ENCODE peak calls at places on chromosomes 2 and 18, in ten cellular contexts. L is NCI-H1092; K is occipital lobe; C is left ventricle myocardium inferior; N is Daoy; T is stimulated activated naive CD8-positive, alpha-beta T cell treated with anti-CD3 and anti-CD28 coated beads, Interleukin-15, amount 100 ng/mL, for 72 hours; X is naive B cell; M is T-helper 2 cell treated with Interferon-gamma antibody and Interleukin-4, amounts not matched to agents 5 μg/mL and 100 μg/mL, for 36 hours; S is stimulated activated CD4-positive, alpha-beta T cell treated with anti-CD3 and anti-CD28 coated beads, Interleukin-15, amount 100 ng/mL, for 24 hours; E is EL. J is an unnamed sample.

GRCh38 chr2:228624708-228625107 is 443.2 kb upstream of the SPHKAP start:
- DNase-seq in L (no peak), K (no peak), C (no peak), N (no peak), T (no peak), X (no peak), M (no peak), S (no peak), E (no peak), J (no peak)

GRCh38 chr2:86046985-86047384 is 58.7 kb downstream of the POLR1A start:
- DNase-seq in L (no peak), K (no peak), C (no peak), N (no peak), T (no peak), X (no peak), M (no peak), S (no peak), E (peak; percentile 33), J (no peak)

GRCh38 chr2:149800624-149801220 is 213.1 kb upstream of the MMADHC start:
- DNase-seq in L (no peak), K (no peak), C (no peak), N (no peak), T (no peak), X (no peak), M (no peak), S (no peak), E (no peak), J (no peak)

GRCh38 chr2:227785293-227785692 is 28.3 kb upstream of the CCL20 start:
- DNase-seq in L (no peak), K (no peak), C (no peak), N (no peak), T (no peak), X (no peak), M (no peak), S (no peak), E (no peak), J (no peak)

GRCh38 chr2:113060396-113060795 is 1.4 kb downstream of the IL36RN start:
- DNase-seq in L (no peak), K (no peak), C (no peak), N (no peak), T (no peak), X (no peak), M (no peak), S (no peak), E (no peak), J (no peak)

GRCh38 chr2:108906403-108907077 is 82.5 kb downstream of the EDAR start:
- DNase-seq in L (no peak), K (no peak), C (no peak), N (no peak), T (no peak), X (no peak), M (peak; percentile 1), S (no peak), E (no peak), J (no peak)

GRCh38 chr18:78927616-78928015 is 52.0 kb upstream of the SALL3 start:
- DNase-seq in L (no peak), K (no peak), C (no peak), N (no peak), T (no peak), X (no peak), M (no peak), S (no peak), E (no peak), J (no peak)

GRCh38 chr2:134323777-134324176 is 69.9 kb downstream of the MGAT5 start:
- DNase-seq in L (no peak), K (no peak), C (no peak), N (no peak), T (no peak), X (no peak), M (no peak), S (no peak), E (no peak), J (no peak)

GRCh38 chr2:9914384-9915065 is 37.0 kb upstream of the GRHL1 start:
- DNase-seq in L (no peak), K (no peak), C (no peak), N (peak; percentile 92), T (peak; percentile 60), X (no peak), M (peak; percentile 49), S (peak; percentile 74), E (peak; percentile 87), J (no peak)

GRCh38 chr2:1854747-1855146 is 110.4 kb upstream of the PXDN start:
- DNase-seq in L (no peak), K (peak; percentile 63), C (no peak), N (peak; percentile 77), T (no peak), X (peak; percentile 14), M (no peak), S (peak; percentile 19), E (peak; percentile 28), J (peak; percentile 37)

GRCh38 chr2:84832772-84833461 is 48.0 kb downstream of the TRABD2A start:
- DNase-seq in L (no peak), K (no peak), C (peak; percentile 18), N (peak; percentile 11), T (no peak), X (peak; percentile 45), M (no peak), S (peak; percentile 48), E (peak; percentile 54), J (no peak)

GRCh38 chr2:95719473-95720060 is 127.8 kb downstream of the TRIM43 start:
- DNase-seq in L (no peak), K (no peak), C (no peak), N (no peak), T (no peak), X (no peak), M (no peak), S (no peak), E (no peak), J (no peak)

GRCh38 chr2:118496870-118497611 is 350.4 kb downstream of the EN1 start:
- DNase-seq in L (no peak), K (no peak), C (no peak), N (no peak), T (no peak), X (no peak), M (no peak), S (no peak), E (no peak), J (no peak)

GRCh38 chr2:170255971-170256370 is 78.0 kb downstream of the MYO3B start:
- DNase-seq in L (no peak), K (no peak), C (no peak), N (no peak), T (no peak), X (no peak), M (no peak), S (no peak), E (peak; percentile 50), J (no peak)

GRCh38 chr2:189782221-189782671 is 1.9 kb downstream of the ORMDL1 start:
- DNase-seq in L (no peak), K (no peak), C (no peak), N (no peak), T (peak; percentile 36), X (no peak), M (no peak), S (peak; percentile 13), E (peak; percentile 38), J (no peak)

GRCh38 chr2:159093496-159093895 is 125.1 kb downstream of the TANC1 start:
- DNase-seq in L (no peak), K (no peak), C (no peak), N (no peak), T (no peak), X (no peak), M (no peak), S (no peak), E (no peak), J (no peak)

GRCh38 chr2:69131983-69132675 is 119.2 kb downstream of the ANTXR1 start:
- DNase-seq in L (peak; percentile 25), K (no peak), C (no peak), N (peak; percentile 25), T (no peak), X (no peak), M (no peak), S (no peak), E (no peak), J (no peak)

GRCh38 chr2:44748-45341 is 1.5 kb downstream of the FAM110C start:
- DNase-seq in L (no peak), K (no peak), C (no peak), N (no peak), T (no peak), X (no peak), M (no peak), S (no peak), E (no peak), J (no peak)

GRCh38 chr2:133456971-133457370 is 111.3 kb downstream of the NCKAP5 start:
- DNase-seq in L (no peak), K (no peak), C (no peak), N (no peak), T (no peak), X (no peak), M (no peak), S (no peak), E (no peak), J (no peak)

GRCh38 chr2:109209412-109209811 is 80.4 kb downstream of the SH3RF3 start:
- DNase-seq in L (no peak), K (peak; percentile 28), C (no peak), N (peak; percentile 74), T (no peak), X (no peak), M (no peak), S (no peak), E (peak; percentile 78), J (no peak)

GRCh38 chr18:40152859-40153258 is 1802.2 kb upstream of the PIK3C3 start:
- DNase-seq in L (no peak), K (no peak), C (no peak), N (no peak), T (no peak), X (no peak), M (no peak), S (no peak), E (no peak), J (no peak)

GRCh38 chr2:176956791-176957190 is 255.8 kb upstream of the HNRNPA3 start:
- DNase-seq in L (no peak), K (no peak), C (no peak), N (no peak), T (no peak), X (no peak), M (no peak), S (no peak), E (no peak), J (no peak)

GRCh38 chr2:128513416-128514283 is 195.0 kb upstream of the HS6ST1 start:
- DNase-seq in L (no peak), K (no peak), C (peak; percentile 33), N (no peak), T (no peak), X (peak; percentile 52), M (no peak), S (no peak), E (no peak), J (no peak)

GRCh38 chr2:37676274-37676673 is 4.8 kb upstream of the CDC42EP3 start:
- DNase-seq in L (no peak), K (no peak), C (no peak), N (peak; percentile 51), T (no peak), X (no peak), M (no peak), S (no peak), E (no peak), J (no peak)

GRCh38 chr18:9319333-9319732 is 15.2 kb upstream of the TWSG1 start:
- DNase-seq in L (no peak), K (no peak), C (no peak), N (no peak), T (no peak), X (no peak), M (no peak), S (no peak), E (peak; percentile 18), J (no peak)

GRCh38 chr18:48776161-48776555 is 174.6 kb downstream of the SMAD7 start:
- DNase-seq in L (no peak), K (no peak), C (no peak), N (no peak), T (no peak), X (no peak), M (no peak), S (no peak), E (no peak), J (no peak)

GRCh38 chr2:50513724-50514123 is 518.2 kb downstream of the NRXN1 start:
- DNase-seq in L (no peak), K (no peak), C (no peak), N (no peak), T (no peak), X (no peak), M (no peak), S (no peak), E (no peak), J (no peak)

GRCh38 chr2:23548143-23548769 is 163.3 kb downstream of the KLHL29 start:
- DNase-seq in L (no peak), K (no peak), C (no peak), N (no peak), T (no peak), X (no peak), M (no peak), S (no peak), E (no peak), J (no peak)

J was measured in left cardiac atrium.